ENCODE peak calls at places on chromosomes 4 and X, in six cellular contexts. Z is IMR-90; J is CD4-positive, alpha-beta memory T cell; B is CD8-positive, alpha-beta memory T cell; V is H1; F is tibial artery. P is an unnamed sample.

GRCh38 chrX:150569155-150569477 is 695 bp downstream of the MTM1 start:
- DNase-seq in Z (peak; percentile 43), J (peak; percentile 49), B (peak; percentile 34), V (no peak), F (no peak), P (no peak)

GRCh38 chr4:142815834-142816233 is 30.3 kb downstream of the INPP4B start:
- DNase-seq in Z (peak; percentile 70), J (no peak), B (no peak), V (no peak), F (no peak), P (no peak)

GRCh38 chrX:14936561-14936960 is 63.3 kb downstream of the MOSPD2 start:
- DNase-seq in Z (peak; percentile 81), J (no peak), B (no peak), V (no peak), F (peak; percentile 20), P (no peak)

GRCh38 chrX:17007134-17007768 is 60.8 kb downstream of the REPS2 start:
- DNase-seq in Z (no peak), J (no peak), B (no peak), V (no peak), F (no peak), P (no peak)

GRCh38 chrX:133698298-133698697 is 283.0 kb upstream of the GPC4 start:
- DNase-seq in Z (peak; percentile 28), J (no peak), B (no peak), V (no peak), F (no peak), P (no peak)

GRCh38 chr4:130648570-130648969 is 1552.6 kb downstream of the C4orf33 start:
- DNase-seq in Z (no peak), J (no peak), B (no peak), V (no peak), F (no peak), P (no peak)

GRCh38 chr4:69322055-69322454 is 41.8 kb downstream of the UGT2B28 start:
- DNase-seq in Z (peak; percentile 0), J (no peak), B (no peak), V (no peak), F (no peak), P (no peak)

GRCh38 chr4:173513651-173514050 is 16.4 kb downstream of the HAND2 start:
- DNase-seq in Z (no peak), J (no peak), B (no peak), V (no peak), F (no peak), P (no peak)

GRCh38 chrX:24696241-24696640 is 2.5 kb downstream of the POLA1 start:
- DNase-seq in Z (no peak), J (no peak), B (no peak), V (no peak), F (no peak), P (no peak)

GRCh38 chrX:24692305-24692704 is 1.4 kb upstream of the POLA1 start:
- DNase-seq in Z (no peak), J (no peak), B (no peak), V (no peak), F (no peak), P (no peak)

GRCh38 chrX:24694825-24695224 is 1.1 kb downstream of the POLA1 start:
- DNase-seq in Z (peak; percentile 2), J (no peak), B (no peak), V (no peak), F (no peak), P (no peak)

DNA sequence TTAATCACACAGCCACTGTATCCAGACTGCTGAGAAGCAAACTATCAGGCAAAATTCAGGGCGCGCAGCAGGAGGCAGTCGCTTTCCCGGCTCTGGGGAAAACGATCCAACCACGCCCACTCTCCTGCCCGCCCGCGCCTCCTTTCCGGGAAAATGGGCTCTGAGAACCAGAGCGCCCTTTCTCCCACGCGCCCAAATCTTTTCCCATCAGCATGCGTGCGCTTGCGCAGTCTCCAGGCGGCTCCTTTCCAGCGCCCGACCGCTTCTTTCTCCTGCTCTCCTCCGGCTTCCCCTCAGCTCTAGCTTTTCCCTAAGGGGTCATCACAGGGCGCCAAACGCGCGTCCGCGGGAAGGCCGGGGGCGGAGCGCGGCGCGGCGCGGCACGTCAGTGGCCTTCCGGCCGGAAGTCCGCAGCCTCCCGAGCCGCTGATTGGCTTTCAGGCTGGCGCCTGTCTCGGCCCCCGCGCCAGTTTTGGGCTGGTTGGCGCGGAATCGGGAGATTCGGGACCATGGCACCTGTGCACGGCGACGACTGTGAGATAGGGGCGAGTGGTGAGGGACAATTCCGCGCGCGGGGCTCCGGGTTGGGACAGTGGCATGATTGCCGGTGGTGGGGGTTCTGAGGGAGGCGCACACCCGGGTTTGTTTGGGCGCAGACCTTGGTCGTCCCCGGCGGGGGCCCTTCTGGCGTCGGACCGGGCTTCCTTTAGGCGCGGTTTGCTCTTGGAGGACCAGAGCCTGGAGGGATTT is at the start of gene POLA1:
- DNase-seq in Z (peak; percentile 95), J (peak; percentile 66), B (peak; percentile 59), V (peak; percentile 85), F (peak; percentile 87), P (peak; percentile 94)
- H3K27ac ChIP-seq in Z (peak within 1 kb of the TSS; percentile 24), J (peak within 1 kb of the TSS; percentile 28), B (peak within 1 kb of the TSS; percentile 51), V (peak within 1 kb of the TSS; percentile 89), F (peak within 1 kb of the TSS; percentile 82), P (peak within 1 kb of the TSS; percentile 84)

GRCh38 chr4:998096-998691 is 5.0 kb upstream of the SLC26A1 start:
- DNase-seq in Z (no peak), J (no peak), B (no peak), V (no peak), F (no peak), P (no peak)
- H3K4me3 ChIP-seq in Z (no peak overlapping the region), J (no peak overlapping the region), B (no peak overlapping the region), V (no peak overlapping the region), F (no peak overlapping the region), P (no peak overlapping the region)

DNA sequence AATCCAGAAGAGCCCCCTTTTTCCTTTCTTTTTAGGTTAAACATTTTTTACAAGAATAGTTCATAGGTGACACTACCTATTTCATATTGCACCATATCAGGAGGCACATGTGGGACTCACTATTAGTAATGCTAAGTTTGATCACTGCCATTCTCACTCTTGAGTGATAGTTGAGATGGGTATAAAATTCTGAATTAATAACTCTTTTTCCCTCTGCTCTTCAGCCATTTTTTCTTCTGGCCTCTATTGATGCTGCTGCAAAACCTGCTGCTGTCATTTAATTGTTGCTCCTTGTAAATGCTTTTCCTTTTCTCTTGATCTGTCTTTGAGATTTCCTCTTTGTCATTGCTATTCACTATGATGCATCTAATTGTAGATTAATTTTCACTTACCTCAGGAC is 482.0 kb downstream of the MID1IP1 start:
- DNase-seq in Z (no peak), J (no peak), B (no peak), V (no peak), F (no peak), P (no peak)
- H3K27ac ChIP-seq in Z (no peak overlapping the region), J (no peak overlapping the region), B (no peak overlapping the region), V (no peak overlapping the region), F (no peak overlapping the region), P (no peak overlapping the region)

GRCh38 chr4:20317424-20317985 is 65.8 kb downstream of the SLIT2 start:
- DNase-seq in Z (no peak), J (no peak), B (no peak), V (no peak), F (no peak), P (no peak)
- H3K4me3 ChIP-seq in Z (no peak overlapping the region), J (no peak overlapping the region), B (no peak overlapping the region), V (no peak overlapping the region), F (no peak overlapping the region), P (no peak overlapping the region)

GRCh38 chr4:6687947-6688878 is 5.5 kb upstream of the S100P start:
- DNase-seq in Z (no peak), J (no peak), B (no peak), V (no peak), F (no peak), P (no peak)
- H3K27ac ChIP-seq in Z (peak overlapping the region; percentile 66), J (peak overlapping the region; percentile 62), B (peak overlapping the region; percentile 72), V (peak overlapping the region; percentile 10), F (no peak overlapping the region), P (peak overlapping the region; percentile 76)

GRCh38 chr4:182643801-182644311 is 273.3 kb downstream of the DCTD start:
- DNase-seq in Z (peak; percentile 94), J (no peak), B (no peak), V (no peak), F (peak; percentile 47), P (no peak)

GRCh38 chr4:182647901-182648300 is 269.3 kb downstream of the DCTD start:
- DNase-seq in Z (no peak), J (no peak), B (no peak), V (no peak), F (no peak), P (no peak)

GRCh38 chr4:182642831-182643230 is 274.4 kb downstream of the DCTD start:
- DNase-seq in Z (peak; percentile 66), J (no peak), B (no peak), V (no peak), F (no peak), P (no peak)

GRCh38 chr4:182645511-182645910 is 271.7 kb downstream of the DCTD start:
- DNase-seq in Z (no peak), J (no peak), B (no peak), V (no peak), F (no peak), P (no peak)

GRCh38 chr4:182644326-182645050 is 272.7 kb downstream of the DCTD start:
- DNase-seq in Z (peak; percentile 80), J (no peak), B (no peak), V (no peak), F (no peak), P (no peak)
- H3K4me3 ChIP-seq in Z (no peak overlapping the region), J (no peak overlapping the region), B (no peak overlapping the region), V (no peak overlapping the region), F (no peak overlapping the region), P (no peak overlapping the region)

GRCh38 chr4:94722748-94723147 is 35.0 kb upstream of the BMPR1B start:
- DNase-seq in Z (no peak), J (no peak), B (no peak), V (no peak), F (no peak), P (no peak)
- H3K27ac ChIP-seq in Z (no peak overlapping the region), J (no peak overlapping the region), B (no peak overlapping the region), V (no peak overlapping the region), F (no peak overlapping the region), P (no peak overlapping the region)

GRCh38 chr4:73223258-73223651 is 35.3 kb downstream of the ANKRD17 start:
- DNase-seq in Z (no peak), J (no peak), B (no peak), V (no peak), F (no peak), P (no peak)
- H3K4me3 ChIP-seq in Z (no peak overlapping the region), J (no peak overlapping the region), B (peak overlapping the region; percentile 58), V (no peak overlapping the region), F (peak overlapping the region; percentile 55), P (peak overlapping the region; percentile 50)

DNA sequence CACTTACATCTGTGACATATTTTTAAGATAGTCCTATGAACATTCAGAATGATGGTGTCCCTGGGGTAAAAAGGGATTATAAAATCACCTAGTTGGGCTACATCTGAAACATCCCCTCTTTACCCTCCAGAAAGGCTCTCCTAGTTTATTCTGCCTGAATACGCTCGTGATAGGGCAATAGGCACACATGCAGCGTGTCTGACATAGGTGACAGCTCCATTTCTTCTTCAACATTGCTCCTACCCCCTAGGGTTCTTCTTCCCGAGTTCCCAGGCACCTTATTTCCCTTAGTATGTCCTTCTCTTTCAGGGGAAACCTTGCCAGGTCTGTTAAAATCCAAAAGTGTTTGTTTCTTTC is 27.1 kb upstream of the CFAP299 start:
- DNase-seq in Z (no peak), J (no peak), B (no peak), V (no peak), F (no peak), P (no peak)
- H3K27ac ChIP-seq in Z (peak overlapping the region; percentile 67), J (no peak overlapping the region), B (no peak overlapping the region), V (no peak overlapping the region), F (no peak overlapping the region), P (no peak overlapping the region)